ENCODE peak calls at places on chromosome 3, in five cellular contexts. One of them, this sample, is unnamed.

GRCh38 chr3:34382859-34383258 is 584.4 kb downstream of the PDCD6IP start:
- DNase-seq in IMR-90: no peak
- DNase-seq in neuronal stem cell: no peak
- DNase-seq in H1: no peak
- DNase-seq in mesenchymal stem cell: no peak
- DNase-seq in this sample: no peak

GRCh38 chr3:12300137-12300536 is 11.3 kb downstream of the PPARG start:
- DNase-seq in IMR-90: no peak
- DNase-seq in neuronal stem cell: no peak
- DNase-seq in H1: no peak
- DNase-seq in mesenchymal stem cell: no peak
- DNase-seq in this sample: no peak

GRCh38 chr3:192651854-192652510 is 75.4 kb downstream of the FGF12 start:
- DNase-seq in IMR-90: no peak
- DNase-seq in neuronal stem cell: no peak
- DNase-seq in H1: no peak
- DNase-seq in mesenchymal stem cell: no peak
- DNase-seq in this sample: peak

GRCh38 chr3:30984855-30985793 is 90.7 kb upstream of the GADL1 start:
- DNase-seq in IMR-90: peak
- DNase-seq in neuronal stem cell: no peak
- DNase-seq in H1: no peak
- DNase-seq in mesenchymal stem cell: peak
- DNase-seq in this sample: peak

GRCh38 chr3:113241292-113242033 is 30.1 kb downstream of the BOC start:
- DNase-seq in IMR-90: peak
- DNase-seq in neuronal stem cell: peak
- DNase-seq in H1: no peak
- DNase-seq in mesenchymal stem cell: peak
- DNase-seq in this sample: peak

GRCh38 chr3:65732060-65732933 is 306.4 kb downstream of the MAGI1 start:
- DNase-seq in IMR-90: peak
- DNase-seq in neuronal stem cell: peak
- DNase-seq in H1: no peak
- DNase-seq in mesenchymal stem cell: peak
- DNase-seq in this sample: peak

GRCh38 chr3:150640256-150640655 is 37.1 kb downstream of the SELENOT start:
- DNase-seq in IMR-90: no peak
- DNase-seq in neuronal stem cell: no peak
- DNase-seq in H1: no peak
- DNase-seq in mesenchymal stem cell: no peak
- DNase-seq in this sample: no peak

GRCh38 chr3:108124337-108125150 is 33.7 kb upstream of the CD47 start:
- DNase-seq in IMR-90: no peak
- DNase-seq in neuronal stem cell: no peak
- DNase-seq in H1: no peak
- DNase-seq in mesenchymal stem cell: no peak
- DNase-seq in this sample: peak

GRCh38 chr3:61562042-61562809 is 855 bp downstream of the PTPRG start:
- DNase-seq in IMR-90: peak
- DNase-seq in neuronal stem cell: no peak
- DNase-seq in H1: no peak
- DNase-seq in mesenchymal stem cell: peak
- DNase-seq in this sample: no peak

GRCh38 chr3:189902230-189903186 is 218.2 kb downstream of the P3H2 start:
- DNase-seq in IMR-90: peak
- DNase-seq in neuronal stem cell: no peak
- DNase-seq in H1: no peak
- DNase-seq in mesenchymal stem cell: no peak
- DNase-seq in this sample: no peak

GRCh38 chr3:27253831-27254230 is 115.4 kb downstream of the NEK10 start:
- DNase-seq in IMR-90: peak
- DNase-seq in neuronal stem cell: peak
- DNase-seq in H1: peak
- DNase-seq in mesenchymal stem cell: peak
- DNase-seq in this sample: peak

GRCh38 chr3:29695201-29695904 is 414.5 kb downstream of the RBMS3 start:
- DNase-seq in IMR-90: peak
- DNase-seq in neuronal stem cell: no peak
- DNase-seq in H1: no peak
- DNase-seq in mesenchymal stem cell: peak
- DNase-seq in this sample: no peak

GRCh38 chr3:6417174-6417573 is 443.7 kb upstream of the GRM7 start:
- DNase-seq in IMR-90: no peak
- DNase-seq in neuronal stem cell: no peak
- DNase-seq in H1: no peak
- DNase-seq in mesenchymal stem cell: no peak
- DNase-seq in this sample: no peak

GRCh38 chr3:128282392-128283196 is 129.3 kb downstream of the EEFSEC start:
- DNase-seq in IMR-90: peak
- DNase-seq in neuronal stem cell: no peak
- DNase-seq in H1: peak
- DNase-seq in mesenchymal stem cell: no peak
- DNase-seq in this sample: no peak

GRCh38 chr3:106160396-106160795 is 291.6 kb upstream of the CBLB start:
- DNase-seq in IMR-90: no peak
- DNase-seq in neuronal stem cell: no peak
- DNase-seq in H1: no peak
- DNase-seq in mesenchymal stem cell: no peak
- DNase-seq in this sample: no peak

GRCh38 chr3:45756055-45756454 is 40.3 kb downstream of the SLC6A20 start:
- DNase-seq in IMR-90: no peak
- DNase-seq in neuronal stem cell: no peak
- DNase-seq in H1: no peak
- DNase-seq in mesenchymal stem cell: no peak
- DNase-seq in this sample: peak

GRCh38 chr3:171760475-171760874 is 49.8 kb downstream of the PLD1 start:
- DNase-seq in IMR-90: no peak
- DNase-seq in neuronal stem cell: no peak
- DNase-seq in H1: no peak
- DNase-seq in mesenchymal stem cell: no peak
- DNase-seq in this sample: no peak

GRCh38 chr3:73228425-73228824 is 167.0 kb downstream of the EBLN2 start:
- DNase-seq in IMR-90: no peak
- DNase-seq in neuronal stem cell: no peak
- DNase-seq in H1: no peak
- DNase-seq in mesenchymal stem cell: no peak
- DNase-seq in this sample: no peak

GRCh38 chr3:156725706-156726105 is 51.3 kb downstream of the TIPARP start:
- DNase-seq in IMR-90: no peak
- DNase-seq in neuronal stem cell: no peak
- DNase-seq in H1: no peak
- DNase-seq in mesenchymal stem cell: no peak
- DNase-seq in this sample: no peak

GRCh38 chr3:159884661-159885402 is 103.8 kb upstream of the IL12A start:
- DNase-seq in IMR-90: peak
- DNase-seq in neuronal stem cell: no peak
- DNase-seq in H1: no peak
- DNase-seq in mesenchymal stem cell: peak
- DNase-seq in this sample: peak

GRCh38 chr3:70531063-70531657 is 218.7 kb upstream of the MDFIC2 start:
- DNase-seq in IMR-90: peak
- DNase-seq in neuronal stem cell: peak
- DNase-seq in H1: no peak
- DNase-seq in mesenchymal stem cell: peak
- DNase-seq in this sample: peak

GRCh38 chr3:188102861-188103547 is 51.0 kb upstream of the LPP start:
- DNase-seq in IMR-90: peak
- DNase-seq in neuronal stem cell: no peak
- DNase-seq in H1: no peak
- DNase-seq in mesenchymal stem cell: no peak
- DNase-seq in this sample: no peak

GRCh38 chr3:185081516-185081915 is 71.3 kb downstream of the C3orf70 start:
- DNase-seq in IMR-90: peak
- DNase-seq in neuronal stem cell: no peak
- DNase-seq in H1: no peak
- DNase-seq in mesenchymal stem cell: no peak
- DNase-seq in this sample: no peak

DNA sequence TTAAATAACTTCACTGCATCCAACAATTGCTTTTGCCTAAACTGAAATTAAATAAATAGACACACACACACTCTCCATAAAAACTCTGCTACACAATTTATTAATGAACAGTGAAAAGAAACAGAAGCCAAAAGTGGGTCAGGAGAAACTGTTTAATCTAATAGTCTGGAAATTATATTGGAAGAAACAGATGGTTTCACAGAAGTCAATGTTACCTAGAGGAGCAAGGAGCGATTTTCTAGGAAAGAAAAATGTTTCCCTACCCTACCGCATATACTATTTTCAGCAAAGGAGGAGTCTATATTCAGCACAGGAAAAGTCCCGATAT is 32.0 kb downstream of the RFTN1 start:
- DNase-seq in IMR-90: no peak
- DNase-seq in neuronal stem cell: no peak
- DNase-seq in H1: no peak
- DNase-seq in mesenchymal stem cell: no peak
- DNase-seq in this sample: no peak
- H2BK15ac ChIP-seq in IMR-90: peak
- H2BK15ac ChIP-seq in neuronal stem cell: no peak
- H2BK15ac ChIP-seq in H1: no peak
- H2BK15ac ChIP-seq in mesenchymal stem cell: no peak
- H2BK15ac ChIP-seq in this sample: no peak

DNA sequence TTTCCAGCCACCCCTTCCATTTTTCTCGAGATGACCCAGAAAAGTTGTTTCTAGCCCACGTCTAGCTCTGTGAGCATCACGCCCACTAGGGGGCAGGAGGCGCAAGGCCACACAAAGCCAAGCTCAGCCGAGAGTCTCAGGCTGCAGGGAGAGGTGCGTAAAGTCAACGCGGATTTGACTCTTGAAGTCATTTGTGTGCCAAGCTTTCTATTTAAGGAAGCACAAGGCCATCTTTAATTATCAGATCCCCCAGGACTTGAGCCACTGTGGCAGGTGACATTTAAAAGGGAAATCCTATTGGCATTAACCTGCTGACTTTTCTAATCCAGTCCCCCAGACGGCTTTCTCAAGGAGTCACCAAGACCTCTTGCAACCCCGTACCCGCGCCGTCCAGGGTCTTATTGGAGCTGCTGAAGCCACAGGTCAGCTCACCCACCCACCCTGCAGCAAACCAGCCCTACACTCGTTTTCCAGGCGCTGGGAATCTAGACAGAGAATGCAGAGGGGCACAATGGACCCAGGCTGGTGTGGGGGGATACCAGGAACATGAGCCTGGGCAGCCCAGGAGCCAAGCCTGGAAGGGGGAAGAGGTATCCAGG is 62.1 kb downstream of the CAPN7 start:
- DNase-seq in IMR-90: peak
- DNase-seq in neuronal stem cell: peak
- DNase-seq in H1: peak
- DNase-seq in mesenchymal stem cell: peak
- DNase-seq in this sample: peak
- H3K4ac ChIP-seq in IMR-90: no peak
- H3K4ac ChIP-seq in neuronal stem cell: no peak
- H3K4ac ChIP-seq in H1: no peak
- H3K4ac ChIP-seq in mesenchymal stem cell: peak
- H3K4ac ChIP-seq in this sample: no peak

GRCh38 chr3:16784958-16785357 is 99.8 kb upstream of the PLCL2 start:
- DNase-seq in IMR-90: no peak
- DNase-seq in neuronal stem cell: no peak
- DNase-seq in H1: no peak
- DNase-seq in mesenchymal stem cell: no peak
- DNase-seq in this sample: no peak

GRCh38 chr3:16793321-16793720 is 91.4 kb upstream of the PLCL2 start:
- DNase-seq in IMR-90: no peak
- DNase-seq in neuronal stem cell: no peak
- DNase-seq in H1: no peak
- DNase-seq in mesenchymal stem cell: no peak
- DNase-seq in this sample: peak

GRCh38 chr3:16790432-16791379 is 94.0 kb upstream of the PLCL2 start:
- DNase-seq in IMR-90: no peak
- DNase-seq in neuronal stem cell: no peak
- DNase-seq in H1: no peak
- DNase-seq in mesenchymal stem cell: no peak
- DNase-seq in this sample: no peak

GRCh38 chr3:16788440-16789057 is 96.2 kb upstream of the PLCL2 start:
- DNase-seq in IMR-90: no peak
- DNase-seq in neuronal stem cell: no peak
- DNase-seq in H1: no peak
- DNase-seq in mesenchymal stem cell: no peak
- DNase-seq in this sample: peak

DNA sequence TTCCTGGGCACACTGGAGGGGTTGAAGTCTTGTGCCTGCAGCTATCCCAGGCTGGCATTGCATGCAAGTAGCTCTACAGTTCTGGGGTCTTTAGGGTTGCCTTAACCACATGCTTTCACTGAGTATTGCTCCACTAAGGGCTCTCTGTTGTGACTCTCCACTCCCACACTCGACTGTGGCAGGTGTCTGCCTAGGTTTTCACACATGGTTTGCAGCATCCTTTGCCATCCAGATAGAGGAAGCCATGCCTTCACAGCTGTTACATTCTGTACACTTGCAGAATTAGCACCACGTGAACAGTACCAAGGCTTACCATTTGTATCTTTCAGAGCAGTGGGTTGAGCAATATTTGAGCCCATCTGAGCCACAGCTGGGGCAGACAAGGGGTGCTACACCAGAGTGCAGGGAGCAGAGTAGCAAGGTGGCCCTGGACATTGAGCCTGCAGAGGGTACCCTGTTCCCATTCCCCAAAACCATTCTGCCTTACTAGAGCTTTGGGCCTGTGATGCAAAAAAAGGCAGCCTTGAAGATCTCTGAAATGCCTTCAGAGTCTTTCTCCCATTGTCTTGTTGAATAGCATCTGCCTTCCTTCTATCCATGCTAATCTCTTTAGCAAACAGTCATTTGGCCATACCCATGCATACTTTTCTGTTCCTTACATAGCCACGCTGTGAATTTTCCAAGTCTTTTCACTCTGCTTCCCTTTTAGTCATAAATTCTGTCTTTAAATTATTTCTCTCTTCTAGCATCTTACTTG is 95.2 kb upstream of the PLCL2 start:
- DNase-seq in IMR-90: no peak
- DNase-seq in neuronal stem cell: no peak
- DNase-seq in H1: no peak
- DNase-seq in mesenchymal stem cell: no peak
- DNase-seq in this sample: peak
- H3K27ac ChIP-seq in IMR-90: no peak
- H3K27ac ChIP-seq in neuronal stem cell: no peak
- H3K27ac ChIP-seq in H1: no peak
- H3K27ac ChIP-seq in mesenchymal stem cell: no peak
- H3K27ac ChIP-seq in this sample: no peak

GRCh38 chr3:39183231-39184080 is 8.9 kb downstream of the XIRP1 start:
- DNase-seq in IMR-90: no peak
- DNase-seq in neuronal stem cell: no peak
- DNase-seq in H1: no peak
- DNase-seq in mesenchymal stem cell: no peak
- DNase-seq in this sample: no peak

GRCh38 chr3:39184081-39184967 is 8.1 kb downstream of the XIRP1 start:
- DNase-seq in IMR-90: no peak
- DNase-seq in neuronal stem cell: no peak
- DNase-seq in H1: no peak
- DNase-seq in mesenchymal stem cell: no peak
- DNase-seq in this sample: no peak

GRCh38 chr3:39180183-39180545 is 12.2 kb downstream of the XIRP1 start:
- DNase-seq in IMR-90: no peak
- DNase-seq in neuronal stem cell: no peak
- DNase-seq in H1: no peak
- DNase-seq in mesenchymal stem cell: no peak
- DNase-seq in this sample: no peak

GRCh38 chr3:39180546-39181346 is 11.6 kb downstream of the XIRP1 start:
- DNase-seq in IMR-90: peak
- DNase-seq in neuronal stem cell: peak
- DNase-seq in H1: peak
- DNase-seq in mesenchymal stem cell: peak
- DNase-seq in this sample: peak

GRCh38 chr3:39181408-39182335 is 10.7 kb downstream of the XIRP1 start:
- DNase-seq in IMR-90: no peak
- DNase-seq in neuronal stem cell: no peak
- DNase-seq in H1: no peak
- DNase-seq in mesenchymal stem cell: no peak
- DNase-seq in this sample: no peak
- H2BK15ac ChIP-seq in IMR-90: no peak
- H2BK15ac ChIP-seq in neuronal stem cell: no peak
- H2BK15ac ChIP-seq in H1: no peak
- H2BK15ac ChIP-seq in mesenchymal stem cell: no peak
- H2BK15ac ChIP-seq in this sample: no peak

This sample was measured in mesendoderm.